ENCODE peak calls at places on chromosomes 5 and 9, in four cellular contexts. One of them, this sample, is unnamed.

GRCh38 chr5:65525726-65526125 is 37.2 kb downstream of the CENPK start:
- DNase-seq in endodermal cell: no peak
- DNase-seq in hepatocyte: no peak
- DNase-seq in prostate gland: no peak
- DNase-seq in this sample: no peak

GRCh38 chr5:76469656-76470290 is 66.7 kb downstream of the IQGAP2 start:
- DNase-seq in endodermal cell: no peak
- DNase-seq in hepatocyte: no peak
- DNase-seq in prostate gland: no peak
- DNase-seq in this sample: no peak

GRCh38 chr5:74595143-74595915 is 45.2 kb downstream of the ENC1 start:
- DNase-seq in endodermal cell: peak
- DNase-seq in hepatocyte: peak
- DNase-seq in prostate gland: no peak
- DNase-seq in this sample: no peak

GRCh38 chr5:2017540-2018389 is 135.0 kb upstream of the IRX4 start:
- DNase-seq in endodermal cell: peak
- DNase-seq in hepatocyte: no peak
- DNase-seq in prostate gland: no peak
- DNase-seq in this sample: peak

GRCh38 chr9:113594484-113595299 is 131.2 kb downstream of the RGS3 start:
- DNase-seq in endodermal cell: no peak
- DNase-seq in hepatocyte: no peak
- DNase-seq in prostate gland: no peak
- DNase-seq in this sample: no peak

GRCh38 chr5:68159251-68159951 is 56.2 kb upstream of the PIK3R1 start:
- DNase-seq in endodermal cell: no peak
- DNase-seq in hepatocyte: no peak
- DNase-seq in prostate gland: no peak
- DNase-seq in this sample: no peak

GRCh38 chr5:57720656-57721055 is 238.0 kb upstream of the ACTBL2 start:
- DNase-seq in endodermal cell: no peak
- DNase-seq in hepatocyte: no peak
- DNase-seq in prostate gland: no peak
- DNase-seq in this sample: no peak

GRCh38 chr9:135275163-135275925 is 187.9 kb downstream of the OLFM1 start:
- DNase-seq in endodermal cell: no peak
- DNase-seq in hepatocyte: no peak
- DNase-seq in prostate gland: peak
- DNase-seq in this sample: peak

GRCh38 chr5:33524476-33524875 is 83.7 kb downstream of the TARS1 start:
- DNase-seq in endodermal cell: no peak
- DNase-seq in hepatocyte: no peak
- DNase-seq in prostate gland: no peak
- DNase-seq in this sample: no peak

GRCh38 chr9:71552480-71552879 is 215.8 kb downstream of the CEMIP2 start:
- DNase-seq in endodermal cell: peak
- DNase-seq in hepatocyte: peak
- DNase-seq in prostate gland: no peak
- DNase-seq in this sample: no peak

GRCh38 chr9:138025417-138025816 is 147.8 kb downstream of the CACNA1B start:
- DNase-seq in endodermal cell: no peak
- DNase-seq in hepatocyte: no peak
- DNase-seq in prostate gland: no peak
- DNase-seq in this sample: no peak

GRCh38 chr5:111227805-111228204 is 3.6 kb downstream of the CAMK4 start:
- DNase-seq in endodermal cell: no peak
- DNase-seq in hepatocyte: peak
- DNase-seq in prostate gland: no peak
- DNase-seq in this sample: no peak

GRCh38 chr5:10479226-10479721 is 37.6 kb downstream of the ROPN1L start:
- DNase-seq in endodermal cell: peak
- DNase-seq in hepatocyte: no peak
- DNase-seq in prostate gland: no peak
- DNase-seq in this sample: no peak

GRCh38 chr9:20297646-20298084 is 324.6 kb downstream of the MLLT3 start:
- DNase-seq in endodermal cell: no peak
- DNase-seq in hepatocyte: peak
- DNase-seq in prostate gland: no peak
- DNase-seq in this sample: no peak

GRCh38 chr5:135392256-135392655 is 6.8 kb downstream of the MACROH2A1 start:
- DNase-seq in endodermal cell: no peak
- DNase-seq in hepatocyte: no peak
- DNase-seq in prostate gland: no peak
- DNase-seq in this sample: no peak

GRCh38 chr9:83425240-83425639 is 113.0 kb downstream of the FRMD3 start:
- DNase-seq in endodermal cell: no peak
- DNase-seq in hepatocyte: peak
- DNase-seq in prostate gland: peak
- DNase-seq in this sample: no peak

GRCh38 chr9:125126019-125126746 is 17.1 kb downstream of the SCAI start:
- DNase-seq in endodermal cell: peak
- DNase-seq in hepatocyte: peak
- DNase-seq in prostate gland: peak
- DNase-seq in this sample: no peak

GRCh38 chr9:113910036-113910639 is 34.0 kb downstream of the ZNF618 start:
- DNase-seq in endodermal cell: no peak
- DNase-seq in hepatocyte: peak
- DNase-seq in prostate gland: peak
- DNase-seq in this sample: peak

GRCh38 chr5:132426525-132427138 is 57.1 kb downstream of the SLC22A5 start:
- DNase-seq in endodermal cell: peak
- DNase-seq in hepatocyte: peak
- DNase-seq in prostate gland: no peak
- DNase-seq in this sample: no peak

GRCh38 chr5:170132642-170133448 is 27.1 kb downstream of the FOXI1 start:
- DNase-seq in endodermal cell: no peak
- DNase-seq in hepatocyte: no peak
- DNase-seq in prostate gland: no peak
- DNase-seq in this sample: no peak

GRCh38 chr5:77957-78804 is 13.8 kb upstream of the PLEKHG4B start:
- DNase-seq in endodermal cell: peak
- DNase-seq in hepatocyte: no peak
- DNase-seq in prostate gland: peak
- DNase-seq in this sample: peak

GRCh38 chr9:95499101-95499676 is 17.6 kb downstream of the PTCH1 start:
- DNase-seq in endodermal cell: no peak
- DNase-seq in hepatocyte: no peak
- DNase-seq in prostate gland: no peak
- DNase-seq in this sample: no peak
- TF ChIP-seq CTCF in endodermal cell: no peak
- TF ChIP-seq CTCF in hepatocyte: no peak
- TF ChIP-seq CTCF in prostate gland: no peak
- TF ChIP-seq CTCF in this sample: no peak

DNA sequence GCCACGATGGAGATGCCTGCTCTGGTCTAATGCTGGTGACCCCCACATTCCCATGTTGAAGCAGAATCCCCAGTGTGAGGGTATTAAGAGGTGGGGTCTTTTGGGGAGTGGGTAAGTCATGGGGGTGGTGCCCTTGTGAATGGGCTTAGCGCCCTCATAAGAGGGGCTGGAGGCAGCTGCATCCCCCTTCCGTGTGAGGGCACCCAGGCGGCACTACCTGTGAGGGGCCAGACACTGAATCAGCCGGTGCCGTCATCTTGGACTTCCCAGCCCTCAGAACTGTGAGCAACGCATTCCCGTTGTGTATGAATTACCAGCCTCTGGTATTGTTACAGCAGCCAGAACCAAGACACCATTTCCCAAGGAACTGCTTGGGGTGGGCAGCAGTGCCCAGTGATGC is 27.0 kb upstream of the RNF130 start:
- DNase-seq in endodermal cell: no peak
- DNase-seq in hepatocyte: no peak
- DNase-seq in prostate gland: no peak
- DNase-seq in this sample: no peak
- H3K4me3 ChIP-seq in endodermal cell: no peak
- H3K4me3 ChIP-seq in hepatocyte: no peak
- H3K4me3 ChIP-seq in prostate gland: no peak
- H3K4me3 ChIP-seq in this sample: no peak

DNA sequence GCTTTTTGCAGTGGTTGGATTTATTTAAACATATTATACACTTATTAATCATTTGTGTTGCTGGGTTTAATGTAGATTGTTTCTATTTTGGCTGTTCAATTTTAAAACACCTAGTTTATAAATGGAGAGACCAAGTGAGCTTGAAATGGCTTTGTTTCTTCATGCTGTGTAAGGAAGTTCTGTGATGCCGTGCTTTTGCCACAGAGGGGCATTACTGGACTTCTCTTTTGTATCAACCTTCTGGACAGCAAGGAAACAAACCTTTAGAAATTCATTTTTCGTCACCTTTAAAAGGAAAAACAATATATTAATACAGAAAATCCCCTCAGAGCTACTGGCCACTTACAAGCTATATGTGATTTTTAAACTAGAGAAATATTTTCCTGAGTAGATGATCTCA is 81.9 kb downstream of the DMRTA1 start:
- DNase-seq in endodermal cell: no peak
- DNase-seq in hepatocyte: peak
- DNase-seq in prostate gland: no peak
- DNase-seq in this sample: peak
- TF ChIP-seq CTCF in endodermal cell: peak
- TF ChIP-seq CTCF in hepatocyte: peak
- TF ChIP-seq CTCF in prostate gland: peak
- TF ChIP-seq CTCF in this sample: peak

DNA sequence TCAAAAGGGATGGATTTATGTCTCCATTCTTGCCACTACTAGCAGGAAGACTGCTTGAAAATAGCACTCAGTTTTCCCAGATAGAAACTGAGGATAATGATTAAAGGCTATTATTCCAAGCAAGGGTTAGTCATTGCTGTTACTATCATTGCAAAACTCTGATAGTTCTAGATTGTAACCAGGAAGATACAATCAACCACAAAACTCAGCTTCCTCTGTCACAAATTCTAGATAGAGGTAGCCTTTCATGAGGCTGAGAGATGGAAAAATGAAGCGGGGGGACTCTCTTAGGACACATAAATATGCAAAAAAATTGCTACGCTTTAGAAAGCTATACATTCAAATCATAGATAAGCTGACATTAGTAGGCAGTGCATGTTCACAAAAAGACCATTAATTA is 3.1 kb downstream of the ANXA1 start:
- DNase-seq in endodermal cell: no peak
- DNase-seq in hepatocyte: no peak
- DNase-seq in prostate gland: no peak
- DNase-seq in this sample: no peak
- H3K4me3 ChIP-seq in endodermal cell: no peak
- H3K4me3 ChIP-seq in hepatocyte: no peak
- H3K4me3 ChIP-seq in prostate gland: no peak
- H3K4me3 ChIP-seq in this sample: no peak